ENCODE peak calls at places on chromosomes 4 and X, in nine cellular contexts. B, E, Z, K, T, S, D, M and I are unnamed samples.
A peak's percentile ranks its signal among the peaks of the same experiment; 100 is the strongest.

GRCh38 chr4:184680698-184681097 is 31.2 kb downstream of the PRIMPOL start:
- DNase-seq in B (no peak), E (no peak), Z (no peak), K (peak; percentile 59), T (no peak), S (no peak), D (no peak), M (peak; percentile 26), I (no peak)

GRCh38 chrX:154517101-154517781 is 1.2 kb upstream of the FAM3A start:
- DNase-seq in B (peak; percentile 69), E (no peak), Z (no peak), K (peak; percentile 28), T (peak; percentile 71), S (no peak), D (no peak), M (no peak), I (no peak)

GRCh38 chrX:9207142-9207541 is 173.2 kb upstream of the FAM9B start:
- DNase-seq in B (peak; percentile 65), E (no peak), Z (no peak), K (no peak), T (no peak), S (no peak), D (no peak), M (no peak), I (peak; percentile 16)

GRCh38 chrX:130245441-130245840 is 23.3 kb downstream of the ZNF280C start:
- DNase-seq in B (no peak), E (no peak), Z (no peak), K (no peak), T (no peak), S (no peak), D (no peak), M (no peak), I (no peak)

GRCh38 chr4:95114521-95114920 is 356.8 kb downstream of the BMPR1B start:
- DNase-seq in B (no peak), E (no peak), Z (no peak), K (no peak), T (no peak), S (no peak), D (no peak), M (no peak), I (no peak)

GRCh38 chr4:188989371-188989770 is 850.1 kb downstream of the TRIML1 start:
- DNase-seq in B (no peak), E (peak; percentile 28), Z (no peak), K (no peak), T (no peak), S (no peak), D (no peak), M (no peak), I (no peak)

GRCh38 chr4:125432078-125432477 is 117.3 kb downstream of the FAT4 start:
- DNase-seq in B (no peak), E (peak; percentile 9), Z (no peak), K (no peak), T (no peak), S (peak; percentile 1), D (no peak), M (no peak), I (no peak)

GRCh38 chrX:95427389-95427788 is 1257.3 kb upstream of the DIAPH2 start:
- DNase-seq in B (no peak), E (no peak), Z (no peak), K (no peak), T (no peak), S (no peak), D (no peak), M (no peak), I (no peak)

GRCh38 chr4:100593933-100594332 is 76.1 kb upstream of the EMCN start:
- DNase-seq in B (no peak), E (no peak), Z (no peak), K (no peak), T (no peak), S (no peak), D (no peak), M (no peak), I (no peak)

GRCh38 chr4:154595807-154596206 is 5.3 kb upstream of the FGA start:
- DNase-seq in B (no peak), E (peak; percentile 92), Z (no peak), K (no peak), T (no peak), S (no peak), D (no peak), M (no peak), I (no peak)

GRCh38 chr4:112564706-112565270 is 48.8 kb upstream of the NEUROG2 start:
- DNase-seq in B (no peak), E (no peak), Z (no peak), K (no peak), T (no peak), S (no peak), D (no peak), M (no peak), I (no peak)

GRCh38 chr4:1285151-1285789 is 4.4 kb upstream of the MAEA start:
- DNase-seq in B (no peak), E (no peak), Z (no peak), K (no peak), T (no peak), S (no peak), D (no peak), M (no peak), I (no peak)

GRCh38 chr4:4856071-4857000 is 3.1 kb upstream of the MSX1 start:
- DNase-seq in B (peak; percentile 35), E (no peak), Z (no peak), K (no peak), T (peak; percentile 45), S (no peak), D (no peak), M (no peak), I (peak; percentile 70)

GRCh38 chr4:54082168-54082567 is 17.8 kb upstream of the CHIC2 start:
- DNase-seq in B (no peak), E (peak; percentile 90), Z (no peak), K (peak; percentile 57), T (no peak), S (no peak), D (no peak), M (no peak), I (no peak)

GRCh38 chr4:168441412-168441811 is 38.9 kb downstream of the DDX60L start:
- DNase-seq in B (no peak), E (no peak), Z (no peak), K (no peak), T (no peak), S (no peak), D (no peak), M (no peak), I (no peak)

GRCh38 chr4:150072471-150072870 is 5.8 kb upstream of the DCLK2 start:
- DNase-seq in B (no peak), E (peak; percentile 37), Z (no peak), K (no peak), T (no peak), S (no peak), D (no peak), M (no peak), I (no peak)

DNA sequence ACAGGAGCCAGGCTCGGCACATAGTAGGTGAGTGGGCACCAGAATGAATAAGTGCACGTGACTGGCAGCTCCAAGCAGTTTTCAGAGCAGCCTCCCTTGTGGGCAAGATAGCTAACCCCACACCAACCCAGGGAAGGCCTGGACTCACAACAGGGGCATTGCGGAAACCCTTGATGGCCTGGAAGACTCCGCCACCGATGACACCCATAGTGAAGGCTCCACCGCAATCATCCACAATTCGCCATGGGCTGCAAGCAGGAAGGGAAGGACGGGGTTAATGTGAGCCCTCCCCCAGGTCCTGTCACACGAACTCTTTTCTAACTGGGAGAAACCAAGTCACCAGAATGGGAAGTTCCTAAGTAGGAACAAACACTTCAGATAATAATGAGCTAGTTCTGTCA is 957 bp downstream of the TIMM17B start:
- DNase-seq in B (peak; percentile 26), E (no peak), Z (no peak), K (no peak), T (no peak), S (peak; percentile 52), D (no peak), M (no peak), I (no peak)
- TF ChIP-seq EP300 in B (no peak), E (no peak), Z (no peak), K (no peak), T (no peak), S (no peak), D (no peak), M (no peak), I (no peak)

GRCh38 chr4:6535329-6535692 is 39.7 kb upstream of the MAN2B2 start:
- DNase-seq in B (no peak), E (no peak), Z (no peak), K (no peak), T (no peak), S (no peak), D (no peak), M (no peak), I (no peak)

GRCh38 chr4:6534050-6534449 is 40.9 kb upstream of the MAN2B2 start:
- DNase-seq in B (no peak), E (no peak), Z (no peak), K (no peak), T (no peak), S (no peak), D (no peak), M (no peak), I (no peak)

GRCh38 chr4:6532658-6533057 is 42.3 kb upstream of the MAN2B2 start:
- DNase-seq in B (no peak), E (no peak), Z (no peak), K (no peak), T (no peak), S (no peak), D (no peak), M (no peak), I (no peak)

GRCh38 chr4:6535706-6536105 is 39.3 kb upstream of the MAN2B2 start:
- DNase-seq in B (no peak), E (no peak), Z (no peak), K (no peak), T (no peak), S (no peak), D (no peak), M (no peak), I (no peak)

GRCh38 chr4:6534618-6535328 is 40.2 kb upstream of the MAN2B2 start:
- DNase-seq in B (no peak), E (no peak), Z (no peak), K (no peak), T (no peak), S (no peak), D (no peak), M (no peak), I (no peak)
- TF ChIP-seq EP300 in B (no peak), E (no peak), Z (no peak), K (no peak), T (no peak), S (no peak), D (no peak), M (no peak), I (no peak)

GRCh38 chrX:12548341-12548740 is 242.9 kb upstream of the PRPS2 start:
- DNase-seq in B (no peak), E (no peak), Z (no peak), K (no peak), T (no peak), S (peak; percentile 4), D (no peak), M (no peak), I (no peak)

GRCh38 chrX:12554206-12554605 is 237.0 kb upstream of the PRPS2 start:
- DNase-seq in B (no peak), E (no peak), Z (no peak), K (no peak), T (no peak), S (no peak), D (no peak), M (no peak), I (no peak)

GRCh38 chrX:12548746-12549145 is 242.5 kb upstream of the PRPS2 start:
- DNase-seq in B (no peak), E (peak; percentile 19), Z (no peak), K (no peak), T (no peak), S (peak; percentile 0), D (no peak), M (no peak), I (no peak)
- TF ChIP-seq EP300 in B (no peak), E (no peak), Z (no peak), K (no peak), T (no peak), S (no peak), D (no peak), M (no peak), I (no peak)

GRCh38 chr4:152102184-152103000 is 341.6 kb upstream of the GATB start:
- DNase-seq in B (no peak), E (peak; percentile 38), Z (no peak), K (no peak), T (no peak), S (no peak), D (peak; percentile 88), M (no peak), I (no peak)
- TF ChIP-seq EP300 in B (no peak), E (no peak), Z (no peak), K (no peak), T (no peak), S (no peak), D (no peak), M (no peak), I (no peak)